ENCODE peak calls at places on chromosomes 6 and 20, in nine cellular contexts. H is Panc1; R is A549; U is HCT116; A is pancreas; Y is lower lobe of right lung; Q is CD8-positive, alpha-beta T cell; K is upper lobe of right lung; M is K562. I is an unnamed sample.

GRCh38 chr6:108105584-108105983 is 31.0 kb upstream of the OSTM1 start:
- ATAC-seq in H (no peak), R (no peak), U (no peak), A (no peak), Y (no peak), Q (no peak), K (no peak), M (no peak), I (no peak)

GRCh38 chr20:60011512-60012507 is 53.6 kb downstream of the CDH26 start:
- ATAC-seq in H (no peak), R (no peak), U (no peak), A (no peak), Y (no peak), Q (no peak), K (no peak), M (no peak), I (no peak)

GRCh38 chr6:108952776-108953486 is 104.7 kb downstream of the ARMC2 start:
- ATAC-seq in H (no peak), R (no peak), U (no peak), A (no peak), Y (no peak), Q (no peak), K (no peak), M (no peak), I (peak)

GRCh38 chr6:113944701-113945100 is 26.2 kb downstream of the HDAC2 start:
- ATAC-seq in H (no peak), R (no peak), U (no peak), A (no peak), Y (no peak), Q (no peak), K (no peak), M (no peak), I (no peak)

GRCh38 chr6:163793584-163793983 is 379.1 kb downstream of the QKI start:
- ATAC-seq in H (no peak), R (peak), U (no peak), A (no peak), Y (no peak), Q (no peak), K (no peak), M (peak), I (no peak)

GRCh38 chr20:7882076-7882475 is 58.2 kb downstream of the HAO1 start:
- ATAC-seq in H (no peak), R (no peak), U (no peak), A (no peak), Y (no peak), Q (no peak), K (no peak), M (no peak), I (no peak)

GRCh38 chr6:30830438-30830837 is 53.9 kb upstream of the DDR1 start:
- ATAC-seq in H (no peak), R (no peak), U (no peak), A (no peak), Y (no peak), Q (peak), K (no peak), M (no peak), I (no peak)

GRCh38 chr6:13097454-13097853 is 230.9 kb downstream of the TBC1D7 start:
- ATAC-seq in H (no peak), R (no peak), U (no peak), A (no peak), Y (no peak), Q (no peak), K (no peak), M (no peak), I (no peak)

GRCh38 chr6:32127409-32127716 is 683 bp downstream of the ATF6B start:
- ATAC-seq in H (no peak), R (no peak), U (no peak), A (no peak), Y (no peak), Q (no peak), K (no peak), M (no peak), I (no peak)

GRCh38 chr6:75266716-75267291 is 17.8 kb downstream of the TMEM30A start:
- ATAC-seq in H (peak), R (no peak), U (peak), A (peak), Y (peak), Q (peak), K (peak), M (peak), I (no peak)

GRCh38 chr6:7451321-7451720 is 61.7 kb downstream of the RIOK1 start:
- ATAC-seq in H (no peak), R (no peak), U (no peak), A (no peak), Y (no peak), Q (no peak), K (no peak), M (no peak), I (no peak)

GRCh38 chr20:20791664-20792568 is 79.5 kb upstream of the RALGAPA2 start:
- ATAC-seq in H (no peak), R (no peak), U (no peak), A (peak), Y (no peak), Q (no peak), K (no peak), M (no peak), I (no peak)

GRCh38 chr20:4006640-4007039 is 8.7 kb downstream of the RNF24 start:
- ATAC-seq in H (peak), R (no peak), U (no peak), A (peak), Y (peak), Q (no peak), K (peak), M (no peak), I (peak)

GRCh38 chr6:145457556-145457955 is 277.8 kb downstream of the EPM2A start:
- ATAC-seq in H (no peak), R (no peak), U (no peak), A (no peak), Y (no peak), Q (no peak), K (no peak), M (no peak), I (no peak)

GRCh38 chr20:8161262-8162071 is 29.4 kb downstream of the PLCB1 start:
- ATAC-seq in H (no peak), R (no peak), U (no peak), A (peak), Y (no peak), Q (peak), K (no peak), M (no peak), I (peak)

GRCh38 chr6:12138377-12138776 is 126.3 kb downstream of the HIVEP1 start:
- ATAC-seq in H (no peak), R (no peak), U (no peak), A (no peak), Y (no peak), Q (peak), K (no peak), M (no peak), I (no peak)

GRCh38 chr6:56891754-56892153 is 63.2 kb upstream of the BEND6 start:
- ATAC-seq in H (peak), R (peak), U (peak), A (no peak), Y (no peak), Q (no peak), K (peak), M (peak), I (no peak)

GRCh38 chr6:15400572-15401004 is 154.7 kb downstream of the JARID2 start:
- ATAC-seq in H (peak), R (no peak), U (no peak), A (no peak), Y (peak), Q (peak), K (peak), M (peak), I (peak)

GRCh38 chr6:24929255-24929654 is 6.5 kb downstream of the RIPOR2 start:
- ATAC-seq in H (no peak), R (no peak), U (no peak), A (no peak), Y (peak), Q (peak), K (peak), M (no peak), I (no peak)

GRCh38 chr20:46324379-46324778 is 16.1 kb upstream of the CDH22 start:
- ATAC-seq in H (no peak), R (no peak), U (no peak), A (no peak), Y (no peak), Q (no peak), K (no peak), M (no peak), I (no peak)

GRCh38 chr6:134247271-134247833 is 70.6 kb downstream of the SGK1 start:
- ATAC-seq in H (no peak), R (no peak), U (no peak), A (peak), Y (peak), Q (peak), K (no peak), M (no peak), I (no peak)

GRCh38 chr20:10985536-10985935 is 311.7 kb upstream of the JAG1 start:
- ATAC-seq in H (no peak), R (no peak), U (no peak), A (no peak), Y (no peak), Q (no peak), K (no peak), M (no peak), I (no peak)

DNA sequence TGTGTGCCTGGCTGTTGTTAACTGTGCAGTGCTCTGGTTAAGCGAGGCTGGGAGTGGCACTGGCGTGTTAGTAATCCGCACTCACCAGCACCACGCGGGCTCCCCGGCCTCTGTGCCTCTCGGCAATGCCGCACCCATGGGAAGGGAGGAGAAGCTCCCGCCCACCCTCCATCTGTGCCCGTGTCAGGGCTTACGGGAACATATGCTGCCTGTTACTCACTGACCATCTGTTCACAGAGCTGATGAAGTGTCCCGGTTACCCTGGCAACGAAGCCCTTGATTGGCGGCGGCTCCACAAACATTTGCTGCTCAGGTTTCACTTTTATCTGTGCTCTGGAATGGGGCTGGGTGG is 114.7 kb downstream of the PSMB1 start:
- ATAC-seq in H (peak), R (peak), U (peak), A (peak), Y (peak), Q (peak), K (peak), M (peak), I (peak)
- H3K4me3 ChIP-seq in H (peak), R (peak), U (no peak), A (peak), Y (peak), Q (no peak), K (peak), M (no peak), I (no peak)

DNA sequence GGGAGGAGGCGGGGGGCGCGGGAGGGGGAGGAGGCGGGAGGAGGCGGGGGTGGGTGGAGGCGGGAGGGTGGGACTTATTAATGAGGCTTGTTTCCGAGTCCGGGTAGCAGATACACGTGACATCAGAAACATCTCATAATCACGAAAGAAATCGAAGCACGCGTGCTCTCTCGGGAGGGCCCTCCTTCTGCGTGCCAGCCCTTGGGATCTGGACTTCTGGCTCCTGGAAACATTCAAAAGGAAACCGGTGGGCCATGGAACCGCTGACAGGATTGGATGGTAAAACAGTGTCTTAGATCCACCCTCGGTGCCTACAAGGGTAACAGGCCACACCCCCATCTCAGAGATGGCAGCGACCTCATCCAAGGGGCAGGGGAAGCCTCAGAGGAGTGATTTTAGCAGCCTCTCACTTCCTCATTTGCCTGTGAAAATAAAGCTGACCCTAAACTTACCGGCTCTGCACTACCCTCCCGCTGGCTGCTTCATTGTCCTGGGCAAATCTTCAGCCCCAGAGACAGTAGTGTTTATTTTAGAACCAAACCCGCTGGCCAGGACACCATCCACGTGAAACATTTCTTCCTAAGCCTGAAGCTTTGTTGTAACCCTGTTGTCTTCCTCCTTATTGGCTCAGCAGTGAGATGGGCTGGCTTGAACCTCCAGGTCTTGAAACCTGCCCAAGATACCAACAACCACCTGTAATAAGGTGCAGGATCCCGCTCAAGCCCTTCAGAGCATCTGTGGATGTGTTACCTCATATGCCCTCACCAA is 97.5 kb downstream of the PSMG4 start:
- ATAC-seq in H (peak), R (peak), U (peak), A (peak), Y (peak), Q (peak), K (peak), M (peak), I (peak)
- H3K27ac ChIP-seq in H (peak), R (peak), U (peak), A (peak), Y (peak), Q (peak), K (peak), M (peak), I (peak)

DNA sequence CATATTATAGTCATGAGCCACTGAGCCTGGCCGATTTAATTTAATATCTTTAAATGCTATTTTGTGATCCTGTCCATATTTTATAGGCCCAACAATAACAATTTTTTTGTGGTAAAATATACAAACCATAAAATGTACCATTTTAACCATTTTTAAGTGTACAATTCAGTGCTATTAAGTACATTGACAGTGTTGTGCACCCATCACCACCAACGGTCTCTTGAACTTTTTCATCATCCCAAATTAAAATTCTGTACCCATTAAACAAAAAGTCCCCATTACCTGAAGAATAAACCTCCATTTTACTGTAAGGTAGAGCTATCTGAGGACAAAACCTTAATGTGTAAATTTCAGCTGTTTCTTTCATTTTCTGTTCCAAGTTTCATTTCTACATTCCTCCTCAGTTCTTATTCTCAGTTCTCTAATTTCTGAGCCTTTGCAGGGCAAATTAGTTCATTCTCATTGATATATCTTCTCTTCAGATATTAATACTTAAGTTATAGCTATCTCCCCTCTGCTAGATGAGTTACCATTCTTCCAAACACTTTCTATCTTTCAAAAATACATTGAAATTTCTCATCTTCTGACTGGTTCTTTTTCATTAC is 10.3 kb downstream of the MTO1 start:
- ATAC-seq in H (no peak), R (no peak), U (no peak), A (no peak), Y (no peak), Q (no peak), K (no peak), M (no peak), I (no peak)
- H3K4me3 ChIP-seq in H (no peak), R (no peak), U (no peak), A (no peak), Y (peak), Q (no peak), K (no peak), M (no peak), I (no peak)

DNA sequence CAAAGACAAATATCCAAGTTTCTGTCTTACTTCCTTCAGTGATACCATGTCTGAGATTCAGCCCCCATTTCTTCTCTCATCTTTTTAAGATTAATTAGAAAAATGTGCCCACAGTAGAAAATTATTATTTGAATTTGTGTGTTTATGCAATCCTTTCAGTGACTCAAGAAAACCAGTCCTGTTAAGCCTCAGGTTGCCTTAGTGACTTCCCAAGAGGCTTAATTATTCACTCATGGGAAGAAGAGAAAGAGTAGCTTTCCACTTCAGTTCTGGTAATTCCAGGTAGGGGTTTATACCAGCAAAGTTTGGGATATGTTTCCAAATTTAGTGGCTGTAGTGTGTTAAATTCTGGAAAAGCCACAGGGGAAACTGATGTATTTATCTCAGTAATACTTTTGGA is 149.1 kb downstream of the RIMS1 start:
- ATAC-seq in H (no peak), R (no peak), U (no peak), A (no peak), Y (peak), Q (no peak), K (peak), M (no peak), I (no peak)
- H3K27ac ChIP-seq in H (no peak), R (no peak), U (no peak), A (no peak), Y (no peak), Q (no peak), K (no peak), M (no peak), I (no peak)

GRCh38 chr20:63539441-63540370 is 2.5 kb upstream of the PTK6 start:
- ATAC-seq in H (no peak), R (no peak), U (no peak), A (no peak), Y (no peak), Q (no peak), K (no peak), M (no peak), I (no peak)

GRCh38 chr20:63539092-63539430 is 1.9 kb upstream of the PTK6 start:
- ATAC-seq in H (no peak), R (no peak), U (no peak), A (no peak), Y (no peak), Q (no peak), K (no peak), M (no peak), I (no peak)

GRCh38 chr20:63536997-63537524 is at the start of gene PTK6:
- ATAC-seq in H (peak), R (peak), U (peak), A (no peak), Y (peak), Q (no peak), K (peak), M (no peak), I (peak)

GRCh38 chr20:63537525-63538203 is 488 bp upstream of the PTK6 start:
- ATAC-seq in H (peak), R (peak), U (peak), A (peak), Y (peak), Q (peak), K (peak), M (peak), I (peak)

GRCh38 chr20:63538204-63539091 is 1.3 kb upstream of the PTK6 start:
- ATAC-seq in H (peak), R (peak), U (peak), A (peak), Y (peak), Q (peak), K (peak), M (peak), I (peak)
- H3K4me3 ChIP-seq in H (peak), R (peak), U (peak), A (peak), Y (peak), Q (peak), K (peak), M (no peak), I (no peak)

DNA sequence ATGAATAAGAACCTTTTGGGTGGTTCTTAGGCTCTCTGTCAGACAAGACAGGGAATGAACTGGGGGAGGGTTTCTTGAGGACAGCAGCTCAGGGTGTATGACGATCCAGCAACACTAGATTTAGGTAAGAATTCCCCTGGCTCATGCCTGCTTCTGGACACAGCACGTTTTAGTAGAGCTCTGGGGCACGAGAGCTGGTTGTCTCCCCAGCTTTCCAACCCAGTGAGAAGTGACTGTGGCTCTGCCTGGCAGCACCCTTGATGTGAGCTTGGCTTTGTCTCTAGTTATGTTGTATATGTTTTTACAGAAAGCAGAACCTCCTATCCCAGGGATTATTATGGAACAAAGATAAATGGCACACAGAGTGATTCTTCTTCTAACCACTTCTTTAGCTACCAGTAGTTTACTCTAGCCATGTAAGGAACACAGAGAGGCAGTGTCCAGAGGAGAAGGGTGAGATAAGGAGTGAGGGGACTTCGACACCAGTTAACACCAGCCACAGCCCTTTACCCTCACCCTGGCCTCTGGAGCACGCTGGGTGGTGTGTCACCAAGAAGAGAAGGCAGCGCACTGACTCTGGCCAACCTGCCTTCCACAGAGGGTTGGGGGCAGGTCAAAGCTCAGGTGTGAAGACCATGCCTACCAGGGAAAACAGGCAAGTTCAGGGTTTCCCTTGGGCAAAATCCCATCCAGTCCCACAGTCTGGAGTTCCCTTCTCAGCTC is 3.9 kb downstream of the APOBEC2 start:
- ATAC-seq in H (no peak), R (no peak), U (no peak), A (no peak), Y (no peak), Q (no peak), K (no peak), M (no peak), I (peak)
- H3K27ac ChIP-seq in H (no peak), R (no peak), U (no peak), A (peak), Y (no peak), Q (no peak), K (no peak), M (no peak), I (no peak)

I was measured in gastroesophageal sphincter.